ENCODE peak calls at places on chromosomes 16 and 17, in four cellular contexts. One of them, this sample, is unnamed.

GRCh38 chr17:57911021-57911420 is 44.2 kb downstream of the CUEDC1 start:
- DNase-seq in H1: no peak
- DNase-seq in H9: no peak
- DNase-seq in IMR-90: no peak
- DNase-seq in this sample: no peak

GRCh38 chr17:61570118-61570517 is 20.9 kb downstream of the NACA2 start:
- DNase-seq in H9: no peak
- DNase-seq in H1: no peak
- DNase-seq in IMR-90: peak
- DNase-seq in this sample: no peak

GRCh38 chr16:88705076-88705684 is 1.0 kb downstream of the RNF166 start:
- DNase-seq in H1: no peak
- DNase-seq in H9: no peak
- DNase-seq in IMR-90: peak
- DNase-seq in this sample: no peak

GRCh38 chr16:1057252-1057932 is 15.2 kb upstream of the SSTR5 start:
- DNase-seq in H9: peak
- DNase-seq in H1: peak
- DNase-seq in IMR-90: no peak
- DNase-seq in this sample: peak

GRCh38 chr16:56353054-56353921 is 72.1 kb downstream of the AMFR start:
- DNase-seq in H1: no peak
- DNase-seq in H9: peak
- DNase-seq in IMR-90: no peak
- DNase-seq in this sample: no peak

GRCh38 chr17:41333836-41334235 is 16.8 kb downstream of the KRT33A start:
- DNase-seq in H9: no peak
- DNase-seq in IMR-90: no peak
- DNase-seq in H1: no peak
- DNase-seq in this sample: no peak

GRCh38 chr16:68800257-68800875 is 43.0 kb upstream of the TANGO6 start:
- DNase-seq in IMR-90: peak
- DNase-seq in H1: peak
- DNase-seq in H9: peak
- DNase-seq in this sample: peak

GRCh38 chr17:8991514-8992285 is 26.2 kb upstream of the PIK3R5 start:
- DNase-seq in H1: peak
- DNase-seq in H9: peak
- DNase-seq in IMR-90: peak
- DNase-seq in this sample: peak

GRCh38 chr17:80029235-80029974 is 6.3 kb downstream of the TBC1D16 start:
- DNase-seq in H1: no peak
- DNase-seq in IMR-90: peak
- DNase-seq in H9: no peak
- DNase-seq in this sample: peak

GRCh38 chr17:48441231-48441711 is 11.3 kb upstream of the SKAP1 start:
- DNase-seq in H9: no peak
- DNase-seq in IMR-90: no peak
- DNase-seq in H1: no peak
- DNase-seq in this sample: no peak

GRCh38 chr17:5812590-5812989 is 228.3 kb upstream of the NLRP1 start:
- DNase-seq in H9: peak
- DNase-seq in IMR-90: no peak
- DNase-seq in H1: no peak
- DNase-seq in this sample: no peak

GRCh38 chr17:72400863-72401262 is 280.0 kb downstream of the SOX9 start:
- DNase-seq in IMR-90: peak
- DNase-seq in H9: no peak
- DNase-seq in H1: no peak
- DNase-seq in this sample: peak

GRCh38 chr17:37358098-37358829 is 17.5 kb upstream of the C17orf78 start:
- DNase-seq in H1: peak
- DNase-seq in IMR-90: peak
- DNase-seq in H9: peak
- DNase-seq in this sample: peak

GRCh38 chr16:88306860-88307545 is 75.8 kb upstream of the ZNF469 start:
- DNase-seq in IMR-90: peak
- DNase-seq in H1: no peak
- DNase-seq in H9: no peak
- DNase-seq in this sample: no peak

GRCh38 chr17:77634710-77635109 is 323.8 kb upstream of the TNRC6C start:
- DNase-seq in H1: no peak
- DNase-seq in H9: peak
- DNase-seq in IMR-90: no peak
- DNase-seq in this sample: no peak

GRCh38 chr17:45430738-45431530 is 1.7 kb downstream of the ARHGAP27 start:
- DNase-seq in IMR-90: no peak
- DNase-seq in H9: peak
- DNase-seq in H1: peak
- DNase-seq in this sample: peak

GRCh38 chr17:148757-149156 is 11.4 kb downstream of the SCGB1C2 start:
- DNase-seq in IMR-90: no peak
- DNase-seq in H9: no peak
- DNase-seq in H1: no peak
- DNase-seq in this sample: no peak

GRCh38 chr17:82887255-82888164 is 47.7 kb upstream of the ZNF750 start:
- DNase-seq in IMR-90: peak
- DNase-seq in H1: no peak
- DNase-seq in H9: no peak
- DNase-seq in this sample: no peak

GRCh38 chr17:21089145-21089544 is 37.6 kb upstream of the DHRS7B start:
- DNase-seq in IMR-90: no peak
- DNase-seq in H9: no peak
- DNase-seq in H1: no peak
- DNase-seq in this sample: no peak

GRCh38 chr17:31877911-31878702 is 19.1 kb upstream of the COPRS start:
- DNase-seq in IMR-90: peak
- DNase-seq in H9: no peak
- DNase-seq in H1: no peak
- DNase-seq in this sample: no peak

GRCh38 chr17:78933025-78933958 is 8.1 kb upstream of the TIMP2 start:
- DNase-seq in H9: peak
- DNase-seq in IMR-90: peak
- DNase-seq in H1: no peak
- DNase-seq in this sample: peak

GRCh38 chr16:77450790-77451487 is 16.1 kb upstream of the ADAMTS18 start:
- DNase-seq in H9: no peak
- DNase-seq in H1: no peak
- DNase-seq in IMR-90: no peak
- DNase-seq in this sample: no peak

GRCh38 chr16:73232555-73233422 is 184.9 kb upstream of the ZFHX3 start:
- DNase-seq in H1: no peak
- DNase-seq in IMR-90: peak
- DNase-seq in H9: peak
- DNase-seq in this sample: peak

GRCh38 chr16:85211247-85211910 is 99.1 kb upstream of the CIBAR2 start:
- DNase-seq in H1: no peak
- DNase-seq in IMR-90: no peak
- DNase-seq in H9: no peak
- DNase-seq in this sample: no peak

GRCh38 chr17:77822302-77823030 is 136.0 kb upstream of the TNRC6C start:
- DNase-seq in IMR-90: no peak
- DNase-seq in H1: no peak
- DNase-seq in H9: no peak
- DNase-seq in this sample: no peak

GRCh38 chr16:77213542-77214108 is 14.4 kb downstream of the SYCE1L start:
- DNase-seq in H9: no peak
- DNase-seq in IMR-90: peak
- DNase-seq in H1: no peak
- DNase-seq in this sample: no peak

GRCh38 chr17:16945513-16946201 is 26.3 kb downstream of the TNFRSF13B start:
- DNase-seq in H9: peak
- DNase-seq in H1: peak
- DNase-seq in IMR-90: no peak
- DNase-seq in this sample: peak

GRCh38 chr17:59856859-59857794 is 35.6 kb downstream of the TUBD1 start:
- DNase-seq in H1: no peak
- DNase-seq in IMR-90: no peak
- DNase-seq in H9: no peak
- DNase-seq in this sample: no peak

GRCh38 chr16:29857133-29857760 is 5.8 kb downstream of the CDIPT start:
- DNase-seq in H1: no peak
- DNase-seq in IMR-90: peak
- DNase-seq in H9: no peak
- DNase-seq in this sample: no peak

GRCh38 chr16:28839899-28840298 is 6.2 kb downstream of the TUFM start:
- DNase-seq in IMR-90: no peak
- DNase-seq in H1: no peak
- DNase-seq in H9: no peak
- DNase-seq in this sample: no peak

GRCh38 chr16:17381784-17382183 is 89.0 kb downstream of the XYLT1 start:
- DNase-seq in IMR-90: no peak
- DNase-seq in H9: no peak
- DNase-seq in H1: no peak
- DNase-seq in this sample: no peak

DNA sequence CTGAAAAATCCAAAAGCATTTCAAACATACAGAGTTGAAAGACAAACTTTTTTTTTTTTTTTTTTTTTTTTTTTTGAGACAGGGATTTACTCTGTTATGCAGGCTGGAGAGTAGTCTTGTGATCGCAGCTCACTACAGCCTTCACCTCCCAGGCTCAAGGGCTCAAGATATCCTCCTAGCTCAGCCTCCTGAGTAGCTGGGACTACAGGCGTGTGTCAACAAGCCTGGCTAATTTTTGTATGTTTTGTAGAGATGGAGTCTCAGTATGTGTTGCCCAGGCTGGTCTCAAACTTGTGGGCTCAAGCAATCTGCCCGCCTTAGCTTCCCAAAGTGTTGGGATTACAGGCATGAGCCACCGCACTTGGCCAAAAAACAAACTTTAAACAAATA is 64.2 kb upstream of the KIFC3 start:
- DNase-seq in H9: no peak
- DNase-seq in IMR-90: no peak
- DNase-seq in H1: no peak
- DNase-seq in this sample: no peak
- H4K5ac ChIP-seq in H9: no peak
- H4K5ac ChIP-seq in IMR-90: no peak
- H4K5ac ChIP-seq in H1: no peak
- H4K5ac ChIP-seq in this sample: no peak

GRCh38 chr17:62616993-62617893 is 10.2 kb upstream of the MRC2 start:
- DNase-seq in IMR-90: peak
- DNase-seq in H1: peak
- DNase-seq in H9: peak
- DNase-seq in this sample: peak

GRCh38 chr17:62618647-62619412 is 8.6 kb upstream of the MRC2 start:
- DNase-seq in IMR-90: no peak
- DNase-seq in H9: no peak
- DNase-seq in H1: no peak
- DNase-seq in this sample: peak

GRCh38 chr17:62619413-62620155 is 7.9 kb upstream of the MRC2 start:
- DNase-seq in H9: peak
- DNase-seq in H1: no peak
- DNase-seq in IMR-90: no peak
- DNase-seq in this sample: no peak

GRCh38 chr17:62617894-62618472 is 9.5 kb upstream of the MRC2 start:
- DNase-seq in H1: no peak
- DNase-seq in H9: no peak
- DNase-seq in IMR-90: peak
- DNase-seq in this sample: peak

DNA sequence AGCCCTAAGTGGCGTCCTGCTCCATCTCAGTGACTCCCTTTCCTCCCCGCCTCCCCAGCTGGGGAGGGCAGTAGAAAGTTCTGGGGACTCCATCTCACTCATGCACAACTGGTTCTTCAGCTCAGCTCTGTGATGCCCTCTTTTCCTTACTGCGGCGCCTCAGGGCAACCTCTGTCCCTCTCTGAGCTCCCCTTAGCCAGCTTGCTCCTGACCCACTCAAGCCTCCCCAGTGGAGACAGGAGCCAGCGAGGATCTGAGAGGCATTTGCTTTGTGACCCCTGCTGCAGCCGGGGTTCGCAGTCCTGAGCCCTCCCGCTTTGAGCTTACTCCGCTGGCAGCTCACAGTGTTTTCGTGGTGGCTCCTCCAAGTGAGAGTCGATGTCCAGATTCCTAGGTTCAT is 6.2 kb upstream of the MRC2 start:
- DNase-seq in IMR-90: no peak
- DNase-seq in H9: no peak
- DNase-seq in H1: no peak
- DNase-seq in this sample: no peak
- H3K23ac ChIP-seq in IMR-90: no peak
- H3K23ac ChIP-seq in H9: no peak
- H3K23ac ChIP-seq in H1: no peak
- H3K23ac ChIP-seq in this sample: no peak

DNA sequence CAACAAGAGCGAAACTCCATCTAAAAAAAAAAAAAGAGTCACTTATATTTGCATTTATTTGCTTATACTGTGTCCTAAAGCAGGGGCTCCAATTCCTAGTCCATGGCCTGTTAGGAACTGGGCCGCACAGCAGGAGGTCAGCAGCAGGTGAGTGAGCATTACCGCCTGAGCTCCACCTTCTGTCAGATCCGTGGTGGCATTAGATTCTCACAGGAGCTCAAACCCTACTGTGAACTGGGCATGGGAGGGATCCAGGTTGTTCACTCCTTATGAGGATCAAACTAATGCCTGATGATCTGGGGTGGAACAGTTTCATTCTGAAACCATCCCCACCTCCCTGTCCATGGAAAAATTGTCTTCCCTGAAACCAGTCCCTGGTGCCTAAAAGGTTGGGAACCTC is 24.9 kb downstream of the ITGB3 start:
- DNase-seq in IMR-90: no peak
- DNase-seq in H1: no peak
- DNase-seq in H9: no peak
- DNase-seq in this sample: no peak
- H3K4ac ChIP-seq in IMR-90: peak
- H3K4ac ChIP-seq in H1: no peak
- H3K4ac ChIP-seq in H9: no peak
- H3K4ac ChIP-seq in this sample: no peak

GRCh38 chr16:9657659-9658058 is 524.6 kb downstream of the GRIN2A start:
- DNase-seq in H1: peak
- DNase-seq in H9: no peak
- DNase-seq in IMR-90: no peak
- DNase-seq in this sample: peak

GRCh38 chr16:9658157-9658556 is 524.1 kb downstream of the GRIN2A start:
- DNase-seq in IMR-90: no peak
- DNase-seq in H1: peak
- DNase-seq in H9: no peak
- DNase-seq in this sample: peak

GRCh38 chr16:9658586-9658985 is 523.6 kb downstream of the GRIN2A start:
- DNase-seq in H9: no peak
- DNase-seq in IMR-90: no peak
- DNase-seq in H1: no peak
- DNase-seq in this sample: no peak

GRCh38 chr16:9665851-9666271 is 516.4 kb downstream of the GRIN2A start:
- DNase-seq in H1: no peak
- DNase-seq in H9: no peak
- DNase-seq in IMR-90: no peak
- DNase-seq in this sample: no peak

DNA sequence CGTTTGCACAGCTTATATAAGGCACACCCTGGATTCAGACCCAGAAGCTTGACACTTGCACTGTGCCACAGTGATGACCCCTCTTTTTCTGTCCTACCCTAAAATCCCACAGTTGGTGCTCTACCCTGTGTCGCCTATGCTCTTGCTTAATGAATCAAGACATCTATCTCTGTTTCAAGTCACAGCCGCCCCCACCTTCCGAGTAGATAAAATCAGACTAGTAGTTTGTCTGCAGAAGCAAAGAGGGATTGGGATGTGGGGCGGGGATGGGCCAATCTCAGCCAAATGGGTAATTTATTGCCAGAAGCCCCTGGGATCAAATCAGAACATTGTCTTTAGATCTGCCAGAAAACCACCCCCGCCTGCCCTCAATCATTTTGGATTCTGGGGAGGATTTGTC is 520.9 kb downstream of the GRIN2A start:
- DNase-seq in H1: no peak
- DNase-seq in H9: no peak
- DNase-seq in IMR-90: no peak
- DNase-seq in this sample: no peak
- H4K5ac ChIP-seq in H1: no peak
- H4K5ac ChIP-seq in H9: no peak
- H4K5ac ChIP-seq in IMR-90: no peak
- H4K5ac ChIP-seq in this sample: no peak